ENCODE peak calls at places on chromosomes 13 and 19, in five cellular contexts. Q is AG10803; H is stimulated activated CD4-positive, alpha-beta T cell treated with anti-CD3 and anti-CD28 coated beads, Interleukin-1b, Interleukin-23, amount 100 ng/mL, for 24 hours; T is NCI-H146; L is CD8-positive, alpha-beta memory T cell. X is an unnamed sample.

GRCh38 chr19:33684550-33685303 is 63.0 kb downstream of the CHST8 start:
- DNase-seq in Q (no peak), H (no peak), T (no peak), L (no peak), X (no peak)

GRCh38 chr13:110875243-110875642 is 39.6 kb downstream of the ANKRD10 start:
- DNase-seq in Q (no peak), H (no peak), T (no peak), L (no peak), X (no peak)

GRCh38 chr19:27744926-27745844 is 1467.8 kb downstream of the UQCRFS1 start:
- DNase-seq in Q (peak), H (no peak), T (no peak), L (no peak), X (no peak)

GRCh38 chr13:113601166-113602070 is 16.9 kb downstream of the TFDP1 start:
- DNase-seq in Q (no peak), H (no peak), T (no peak), L (no peak), X (no peak)

GRCh38 chr13:27174766-27175455 is 3.3 kb upstream of the USP12 start:
- DNase-seq in Q (peak), H (no peak), T (no peak), L (no peak), X (no peak)

GRCh38 chr13:23579072-23579885 is 9.1 kb downstream of the TNFRSF19 start:
- DNase-seq in Q (peak), H (peak), T (peak), L (peak), X (peak)

GRCh38 chr13:111213964-111214726 is 99.0 kb downstream of the ARHGEF7 start:
- DNase-seq in Q (no peak), H (no peak), T (no peak), L (no peak), X (no peak)

GRCh38 chr19:29529646-29530548 is 4.1 kb downstream of the VSTM2B start:
- DNase-seq in Q (no peak), H (no peak), T (no peak), L (no peak), X (no peak)

GRCh38 chr13:36533806-36534205 is 101.5 kb downstream of the CCNA1 start:
- DNase-seq in Q (no peak), H (no peak), T (peak), L (no peak), X (no peak)

GRCh38 chr19:56253737-56254136 is 18.8 kb upstream of the EDDM13 start:
- DNase-seq in Q (peak), H (no peak), T (peak), L (no peak), X (no peak)

GRCh38 chr13:57716295-57716694 is 84.8 kb downstream of the PCDH17 start:
- DNase-seq in Q (no peak), H (no peak), T (peak), L (no peak), X (no peak)

GRCh38 chr13:112637017-112637801 is 49.3 kb upstream of the TUBGCP3 start:
- DNase-seq in Q (no peak), H (no peak), T (no peak), L (no peak), X (no peak)

GRCh38 chr13:111115051-111115840 is at the start of gene ARHGEF7:
- DNase-seq in Q (no peak), H (no peak), T (peak), L (no peak), X (no peak)

GRCh38 chr19:38774181-38774950 is 1.0 kb upstream of the LGALS7 start:
- DNase-seq in Q (no peak), H (no peak), T (no peak), L (no peak), X (no peak)

GRCh38 chr13:99859178-99860177 is 112.1 kb downstream of the ZIC5 start:
- DNase-seq in Q (no peak), H (peak), T (peak), L (no peak), X (no peak)

GRCh38 chr19:3537438-3538240 is 1.3 kb upstream of the TEKTIP1 start:
- DNase-seq in Q (no peak), H (no peak), T (no peak), L (no peak), X (no peak)

GRCh38 chr13:105969761-105970160 is 565.7 kb downstream of the EFNB2 start:
- DNase-seq in Q (peak), H (no peak), T (no peak), L (no peak), X (no peak)

GRCh38 chr19:40717880-40718773 is 1.2 kb downstream of the ITPKC start:
- DNase-seq in Q (peak), H (no peak), T (no peak), L (no peak), X (no peak)

GRCh38 chr13:68481130-68481529 is 1251.0 kb upstream of the PCDH9 start:
- DNase-seq in Q (no peak), H (no peak), T (no peak), L (no peak), X (no peak)

GRCh38 chr19:4140237-4140711 is 13.2 kb upstream of the CREB3L3 start:
- DNase-seq in Q (peak), H (no peak), T (peak), L (no peak), X (no peak)

GRCh38 chr13:19910336-19911072 is 47.1 kb upstream of the ZMYM5 start:
- DNase-seq in Q (peak), H (no peak), T (no peak), L (no peak), X (no peak)

GRCh38 chr13:112448621-112449544 is 72.7 kb downstream of the SPACA7 start:
- DNase-seq in Q (no peak), H (no peak), T (peak), L (no peak), X (no peak)